ENCODE peak calls at places on chromosomes 13 and 19, in five cellular contexts. C is testis, S is IMR-90, U is psoas muscle, E is A673. L is an unnamed sample. For H3K4me1 and H3K27me3, the result is how much of the 10 kb centered on the place peaks cover.

GRCh38 chr19:1482361-1483066 is 3.5 kb upstream of the C19orf25 start:
- DNase-seq in C (no peak), S (no peak), U (peak), E (no peak), L (peak)

GRCh38 chr19:51777570-51778460 is 16.8 kb downstream of the FPR2 start:
- DNase-seq in C (peak), S (peak), U (peak), E (peak), L (peak)

GRCh38 chr19:54804571-54804970 is 1.2 kb downstream of the KIR2DL4 start:
- DNase-seq in C (no peak), S (no peak), U (no peak), E (no peak), L (no peak)

GRCh38 chr13:19681517-19681916 is 48.1 kb downstream of the MPHOSPH8 start:
- DNase-seq in C (no peak), S (peak), U (no peak), E (peak), L (no peak)

GRCh38 chr19:452829-453228 is 8.0 kb downstream of the SHC2 start:
- DNase-seq in C (no peak), S (no peak), U (no peak), E (no peak), L (no peak)

GRCh38 chr13:40492511-40492910 is 173.9 kb downstream of the FOXO1 start:
- DNase-seq in C (no peak), S (no peak), U (no peak), E (no peak), L (no peak)

GRCh38 chr13:111152836-111153235 is 37.7 kb downstream of the ARHGEF7 start:
- DNase-seq in C (peak), S (no peak), U (no peak), E (no peak), L (no peak)

GRCh38 chr19:709965-710714 is 1.4 kb downstream of the PALM start:
- DNase-seq in C (peak), S (no peak), U (peak), E (no peak), L (no peak)

GRCh38 chr13:96984061-96984508 is 10.2 kb downstream of the OXGR1 start:
- DNase-seq in C (peak), S (no peak), U (no peak), E (peak), L (peak)

GRCh38 chr13:82439159-82439904 is 1442.9 kb downstream of the SLITRK1 start:
- DNase-seq in C (no peak), S (no peak), U (no peak), E (no peak), L (no peak)

GRCh38 chr19:2290441-2291184 is 8.6 kb upstream of the PEAK3 start:
- DNase-seq in C (no peak), S (no peak), U (no peak), E (no peak), L (peak)

GRCh38 chr19:3857449-3858003 is 11.3 kb downstream of the ZFR2 start:
- DNase-seq in C (no peak), S (no peak), U (no peak), E (no peak), L (peak)

GRCh38 chr19:32599736-32600157 is 18.8 kb downstream of the PDCD5 start:
- DNase-seq in C (peak), S (peak), U (peak), E (peak), L (peak)

GRCh38 chr13:25571237-25571636 is 199.5 kb downstream of the ATP8A2 start:
- DNase-seq in C (no peak), S (no peak), U (no peak), E (no peak), L (no peak)

GRCh38 chr19:41784337-41785239 is 11.8 kb upstream of the CEACAM3 start:
- DNase-seq in C (no peak), S (no peak), U (no peak), E (no peak), L (no peak)

GRCh38 chr19:53818756-53819155 is 5.4 kb downstream of the NLRP12 start:
- DNase-seq in C (no peak), S (no peak), U (no peak), E (no peak), L (no peak)

GRCh38 chr19:16323532-16323931 is 1.1 kb upstream of the KLF2 start:
- DNase-seq in C (no peak), S (no peak), U (no peak), E (no peak), L (no peak)

GRCh38 chr19:16325671-16326400 is 1.2 kb downstream of the KLF2 start:
- DNase-seq in C (peak), S (no peak), U (peak), E (peak), L (no peak)

GRCh38 chr19:16325161-16325527 is 518 bp downstream of the KLF2 start:
- DNase-seq in C (peak), S (no peak), U (no peak), E (no peak), L (peak)

GRCh38 chr19:16324064-16324383 is 602 bp upstream of the KLF2 start:
- DNase-seq in C (no peak), S (no peak), U (no peak), E (no peak), L (no peak)

GRCh38 chr19:16324384-16325160 is at the start of gene KLF2:
- DNase-seq in C (peak), S (peak), U (peak), E (peak), L (peak)
- TF ChIP-seq CTCF in C (no peak), S (no peak), U (no peak), E (no peak), L (no peak)

DNA sequence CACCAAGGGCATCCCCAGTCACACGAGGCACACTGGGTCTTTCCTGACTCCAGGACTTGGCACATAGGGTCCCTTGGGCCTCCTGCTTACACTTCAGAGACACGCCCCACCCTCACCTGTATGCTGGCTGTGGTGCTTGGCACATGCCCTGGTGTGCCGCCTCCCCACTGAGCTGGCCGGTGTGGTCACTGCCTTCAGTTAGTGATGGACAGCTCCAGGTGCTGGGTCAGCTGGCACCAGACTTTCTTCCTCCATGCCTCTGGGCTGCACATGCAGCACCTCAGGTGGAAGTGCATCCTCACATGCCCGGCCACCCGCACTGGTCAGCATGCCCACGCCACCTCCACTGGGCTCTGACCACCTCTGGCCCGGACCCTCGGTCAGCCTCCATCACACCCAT is 52.9 kb downstream of the KLF2 start:
- DNase-seq in C (no peak), S (no peak), U (peak), E (no peak), L (no peak)
- H3K4me1 ChIP-seq in C (under half), S (under half), U (under half), E (under half), L (under half)

GRCh38 chr19:17787274-17787913 is 7.5 kb upstream of the B3GNT3 start:
- DNase-seq in C (no peak), S (no peak), U (no peak), E (no peak), L (no peak)
- H3K27me3 ChIP-seq in C (under half), S (under half), U (under half), E (under half), L (under half)

DNA sequence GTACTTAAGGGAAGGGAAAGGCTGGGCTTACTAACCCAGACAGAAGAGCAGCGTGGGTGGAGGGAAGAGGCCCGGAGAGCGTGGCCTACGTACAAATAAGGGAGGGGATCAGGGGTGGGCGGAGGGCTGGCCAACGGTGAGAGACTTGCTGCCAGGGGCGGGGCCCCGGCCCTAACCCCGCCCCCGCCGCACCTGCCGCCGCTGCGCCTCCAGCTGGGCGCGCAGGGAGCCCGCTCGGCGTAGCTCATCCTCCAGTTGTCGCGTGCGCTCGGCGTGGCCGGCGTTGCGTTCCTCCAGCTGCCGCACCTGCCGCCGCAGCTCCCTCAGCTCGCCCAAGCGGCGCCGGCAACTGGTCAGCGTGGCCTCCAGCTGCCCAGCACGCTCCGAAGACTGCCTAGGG is 5.7 kb downstream of the HOOK2 start:
- DNase-seq in C (peak), S (no peak), U (no peak), E (no peak), L (peak)
- TF ChIP-seq CTCF in C (no peak), S (no peak), U (no peak), E (no peak), L (no peak)

GRCh38 chr19:47581605-47582319 is 8.8 kb upstream of the ZNF541 start:
- DNase-seq in C (no peak), S (no peak), U (no peak), E (no peak), L (no peak)
- H3K4me1 ChIP-seq in C (under half), S (under half), U (under half), E (under half), L (under half)